ENCODE peak calls at places on chromosome 4, in six cellular contexts. M is colonic mucosa, U is suprapubic skin, J is ovary, Z is stomach, F is lower lobe of right lung. Y is an unnamed sample.

GRCh38 chr4:140346136-140346535 is 27.3 kb upstream of the SCOC start:
- DNase-seq in J (no peak), F (no peak), U (no peak), M (no peak), Z (peak; percentile 43), Y (no peak)

GRCh38 chr4:123096038-123096437 is 173.6 kb upstream of the NUDT6 start:
- DNase-seq in J (no peak), M (no peak), F (no peak), Z (no peak), U (no peak), Y (no peak)

GRCh38 chr4:112523008-112523440 is 7.0 kb upstream of the NEUROG2 start:
- DNase-seq in F (no peak), J (peak; percentile 28), Z (no peak), U (no peak), M (no peak), Y (no peak)

GRCh38 chr4:7375427-7375826 is 59.3 kb downstream of the PSAPL1 start:
- DNase-seq in M (no peak), F (peak; percentile 39), U (no peak), J (no peak), Z (no peak), Y (no peak)

GRCh38 chr4:38665846-38666490 is 2.0 kb downstream of the KLF3 start:
- DNase-seq in M (no peak), F (no peak), U (no peak), Z (no peak), J (no peak), Y (no peak)

GRCh38 chr4:39157520-39157919 is 24.8 kb upstream of the WDR19 start:
- DNase-seq in U (no peak), M (no peak), F (no peak), J (no peak), Z (no peak), Y (no peak)

GRCh38 chr4:25879991-25880641 is 17.3 kb upstream of the SEL1L3 start:
- DNase-seq in F (no peak), Z (no peak), M (no peak), U (no peak), J (no peak), Y (no peak)

GRCh38 chr4:78100060-78100459 is 42.9 kb downstream of the FRAS1 start:
- DNase-seq in J (no peak), Z (no peak), U (no peak), F (no peak), M (no peak), Y (no peak)

GRCh38 chr4:113406723-113407016 is 354.9 kb downstream of the CAMK2D start:
- DNase-seq in J (no peak), M (no peak), Z (no peak), U (no peak), F (no peak), Y (no peak)

GRCh38 chr4:145709843-145710242 is 29.9 kb downstream of the C4orf51 start:
- DNase-seq in Z (no peak), M (no peak), U (no peak), J (no peak), F (no peak), Y (no peak)

GRCh38 chr4:10587697-10588096 is 96.9 kb downstream of the CLNK start:
- DNase-seq in J (no peak), U (no peak), Z (no peak), F (no peak), M (no peak), Y (no peak)

GRCh38 chr4:94232519-94232918 is 24.9 kb downstream of the SMARCAD1 start:
- DNase-seq in J (no peak), F (no peak), M (no peak), Z (no peak), U (no peak), Y (no peak)

GRCh38 chr4:1171306-1172227 is 816 bp downstream of the SPON2 start:
- DNase-seq in M (peak; percentile 27), F (no peak), J (peak; percentile 36), Z (no peak), U (peak; percentile 70), Y (no peak)

GRCh38 chr4:122625156-122625555 is 4.3 kb upstream of the IL21 start:
- DNase-seq in J (no peak), F (no peak), U (no peak), M (no peak), Z (no peak), Y (no peak)

GRCh38 chr4:16860506-16860905 is 37.9 kb downstream of the LDB2 start:
- DNase-seq in J (no peak), F (no peak), M (no peak), Z (no peak), U (no peak), Y (no peak)

GRCh38 chr4:14157262-14157661 is 529.7 kb upstream of the BOD1L1 start:
- DNase-seq in F (no peak), Z (no peak), M (no peak), U (no peak), J (no peak), Y (no peak)

GRCh38 chr4:158914178-158914577 is 145.4 kb downstream of the FNIP2 start:
- DNase-seq in M (no peak), Z (no peak), U (no peak), J (no peak), F (no peak), Y (no peak)

GRCh38 chr4:71456841-71457240 is 118.0 kb downstream of the SLC4A4 start:
- DNase-seq in Z (no peak), J (no peak), M (no peak), F (no peak), U (no peak), Y (no peak)

GRCh38 chr4:80538276-80538926 is 202.9 kb downstream of the CFAP299 start:
- DNase-seq in U (no peak), M (no peak), Z (no peak), J (no peak), F (no peak), Y (no peak)

GRCh38 chr4:84498203-84499026 is 677 bp downstream of the NKX6-1 start:
- DNase-seq in M (no peak), J (peak; percentile 42), Z (no peak), U (no peak), F (no peak), Y (no peak)

GRCh38 chr4:17013382-17014006 is 115.0 kb upstream of the LDB2 start:
- DNase-seq in J (no peak), M (no peak), Z (no peak), U (no peak), F (no peak), Y (no peak)

GRCh38 chr4:4347585-4347984 is 39.3 kb upstream of the NSG1 start:
- DNase-seq in U (no peak), Z (no peak), M (no peak), J (no peak), F (no peak), Y (no peak)
- H3K4me1 ChIP-seq in U (no peaks in the 10 kb centered on the region), Z (no peaks in the 10 kb centered on the region), M (no peaks in the 10 kb centered on the region), J (no peaks in the 10 kb centered on the region), F (no peaks in the 10 kb centered on the region), Y (no peaks in the 10 kb centered on the region)

DNA sequence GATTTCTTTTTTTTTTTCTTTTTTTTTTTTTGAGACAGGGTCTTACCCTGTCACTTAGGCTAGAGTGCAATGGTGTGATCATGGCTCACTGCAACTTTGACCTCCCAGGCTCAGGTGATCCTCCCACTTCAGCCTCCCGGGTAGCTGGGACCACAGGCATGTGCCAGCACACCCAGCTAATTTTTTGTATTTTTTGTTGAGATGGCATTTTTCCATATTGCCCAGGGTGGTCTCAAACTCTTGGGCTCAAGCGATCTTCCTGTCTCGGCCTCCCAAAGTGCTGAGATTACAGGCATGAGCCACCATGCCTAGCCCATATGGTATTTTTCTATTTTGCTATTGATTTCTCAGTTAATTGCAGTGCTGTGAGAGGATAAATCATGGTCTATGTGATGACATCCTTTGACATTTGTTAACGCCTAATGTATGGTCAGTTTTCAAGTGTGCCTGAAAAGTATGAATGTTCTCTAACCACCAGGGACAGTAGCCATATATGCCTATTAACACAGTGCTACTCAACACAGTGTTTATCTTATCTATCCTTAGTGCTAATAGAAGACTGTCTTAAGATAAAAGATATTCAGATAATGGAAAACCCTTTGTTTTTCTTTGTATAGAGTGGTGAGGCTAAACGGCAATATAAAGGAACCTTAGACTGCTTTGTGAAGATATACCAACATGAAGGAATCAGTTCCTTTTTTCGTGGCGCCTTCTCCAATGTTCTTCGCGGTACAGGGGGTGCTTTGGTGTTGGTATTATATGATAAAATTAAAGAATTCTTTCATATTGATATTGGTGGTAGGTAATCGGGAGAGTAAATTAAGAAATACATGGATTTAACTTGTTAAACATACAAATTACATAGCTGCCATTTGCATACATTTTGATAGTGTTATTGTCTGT is 9.1 kb upstream of the HSPA4L start:
- DNase-seq in F (no peak), M (no peak), J (no peak), U (no peak), Z (no peak), Y (no peak)
- H3K4me3 ChIP-seq in F (no peak overlapping the region), M (no peak overlapping the region), J (no peak overlapping the region), U (no peak overlapping the region), Z (no peak overlapping the region), Y (no peak overlapping the region)

GRCh38 chr4:184961693-184962092 is 56.6 kb upstream of the HELT start:
- DNase-seq in F (no peak), U (no peak), Z (peak; percentile 32), J (no peak), M (peak; percentile 64), Y (no peak)

GRCh38 chr4:184959309-184959708 is 59.0 kb upstream of the HELT start:
- DNase-seq in U (no peak), J (no peak), F (no peak), M (no peak), Z (no peak), Y (no peak)

GRCh38 chr4:184960505-184960971 is 57.8 kb upstream of the HELT start:
- DNase-seq in M (no peak), F (no peak), U (no peak), Z (no peak), J (no peak), Y (no peak)

GRCh38 chr4:184959786-184960185 is 58.5 kb upstream of the HELT start:
- DNase-seq in U (no peak), J (no peak), Z (no peak), M (no peak), F (no peak), Y (no peak)

GRCh38 chr4:184962125-184962638 is 56.1 kb upstream of the HELT start:
- DNase-seq in M (no peak), F (no peak), Z (no peak), J (no peak), U (no peak), Y (no peak)
- TF ChIP-seq CTCF in M (no peak), F (no peak), Z (no peak), J (no peak), U (no peak), Y (no peak)

GRCh38 chr4:152369903-152370296 is 166.0 kb downstream of the FBXW7 start:
- DNase-seq in J (no peak), U (no peak), F (no peak), M (no peak), Z (no peak), Y (no peak)
- H3K4me1 ChIP-seq in J (peaks cover under 1% of the 10 kb centered on the region), U (no peaks in the 10 kb centered on the region), F (no peaks in the 10 kb centered on the region), M (no peaks in the 10 kb centered on the region), Z (no peaks in the 10 kb centered on the region), Y (no peaks in the 10 kb centered on the region)

DNA sequence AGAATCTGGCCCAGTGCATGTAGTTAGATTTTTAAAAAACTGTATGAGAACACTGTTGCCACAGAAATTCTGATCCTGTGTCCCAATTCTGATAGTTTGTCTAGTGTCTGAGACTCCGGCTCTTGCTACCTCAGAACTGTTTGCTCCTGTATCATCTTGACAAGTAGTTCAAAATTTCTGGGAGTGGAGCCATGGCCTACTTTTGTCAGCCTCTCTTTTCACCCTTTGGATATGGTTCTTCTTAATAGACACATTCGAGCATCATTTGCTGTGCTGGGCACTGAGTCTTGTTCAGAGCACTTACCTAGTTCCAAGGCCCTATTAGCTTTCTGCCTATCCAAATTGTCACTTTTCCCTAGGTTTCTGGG is 46.9 kb downstream of the ATP10D start:
- DNase-seq in U (no peak), J (no peak), Z (no peak), M (no peak), F (no peak), Y (no peak)
- H3K4me3 ChIP-seq in U (no peak overlapping the region), J (no peak overlapping the region), Z (no peak overlapping the region), M (no peak overlapping the region), F (no peak overlapping the region), Y (no peak overlapping the region)

GRCh38 chr4:173318648-173319211 is 15.4 kb downstream of the HMGB2 start:
- DNase-seq in M (no peak), J (no peak), U (no peak), F (no peak), Z (no peak), Y (no peak)
- TF ChIP-seq CTCF in M (peak; percentile 21), J (peak; percentile 31), U (peak; percentile 21), F (peak; percentile 53), Z (no peak), Y (peak; percentile 39)